ENCODE peak calls at places on chromosomes 3 and 15, in ten cellular contexts. Y is HEK293T; C is T47D; O is stimulated activated CD8-positive, alpha-beta memory T cell treated with anti-CD3 and anti-CD28 coated beads, Interleukin-12 subunit alpha, Interleukin-12 subunit beta, amount 100 ng/mL, for 4 hours; Z is NCI-H446; X is caudate nucleus; S is ACHN; T is RWPE1; V is stimulated activated CD4-positive, alpha-beta T cell treated with anti-CD3 and anti-CD28 coated beads, Interleukin-1b, Interleukin-23, amount 100 ng/mL, for 24 hours; A is progenitor cell of endocrine pancreas. D is an unnamed sample.

GRCh38 chr3:15066467-15066866 is 1.4 kb upstream of the MRPS25 start:
- DNase-seq in S (no peak), A (no peak), V (no peak), Z (no peak), Y (no peak), O (no peak), X (no peak), T (no peak), C (no peak), D (no peak)

GRCh38 chr3:185896565-185896964 is 41.2 kb downstream of the TRA2B start:
- DNase-seq in S (no peak), T (no peak), Z (no peak), A (no peak), C (no peak), Y (no peak), V (no peak), X (no peak), O (no peak), D (no peak)

GRCh38 chr15:69540622-69541021 is 88.0 kb downstream of the RPLP1 start:
- DNase-seq in C (no peak), T (no peak), X (peak), V (no peak), Y (no peak), Z (no peak), O (no peak), S (no peak), A (no peak), D (no peak)

GRCh38 chr15:69484837-69485236 is 32.2 kb downstream of the RPLP1 start:
- DNase-seq in Y (no peak), X (no peak), C (no peak), Z (no peak), V (no peak), O (no peak), T (peak), S (no peak), A (no peak), D (no peak)

GRCh38 chr15:40249477-40250303 is 10.8 kb downstream of the PAK6 start:
- DNase-seq in Y (no peak), A (no peak), X (no peak), T (no peak), Z (no peak), V (no peak), C (peak), O (no peak), S (no peak), D (no peak)

GRCh38 chr3:71130516-71131384 is 452.8 kb downstream of the FOXP1 start:
- DNase-seq in Y (peak), S (peak), A (no peak), V (peak), C (peak), T (peak), Z (no peak), X (no peak), O (peak), D (no peak)

GRCh38 chr3:140499114-140499757 is 178.6 kb upstream of the TRIM42 start:
- DNase-seq in C (peak), O (no peak), X (no peak), V (no peak), A (no peak), Y (no peak), Z (peak), T (peak), S (peak), D (no peak)

GRCh38 chr3:46709721-46710120 is 7.9 kb downstream of the PRSS50 start:
- DNase-seq in Y (no peak), S (no peak), T (no peak), Z (no peak), O (no peak), X (no peak), V (no peak), A (no peak), C (no peak), D (no peak)

GRCh38 chr3:156811092-156811862 is 14.9 kb upstream of the LEKR1 start:
- DNase-seq in V (no peak), Y (no peak), Z (no peak), S (no peak), O (no peak), X (no peak), T (peak), C (no peak), A (no peak), D (no peak)

GRCh38 chr15:32642667-32643425 is 1.3 kb downstream of the SCG5 start:
- DNase-seq in T (no peak), O (no peak), Y (no peak), S (no peak), C (no peak), V (no peak), Z (no peak), X (no peak), A (no peak), D (no peak)

GRCh38 chr15:78695849-78696248 is 54.8 kb upstream of the CHRNB4 start:
- DNase-seq in Z (no peak), S (no peak), V (no peak), A (no peak), C (no peak), O (no peak), T (no peak), Y (no peak), X (no peak), D (no peak)

GRCh38 chr3:29695201-29695904 is 414.5 kb downstream of the RBMS3 start:
- DNase-seq in A (no peak), S (peak), Z (no peak), O (no peak), X (no peak), Y (no peak), C (no peak), V (no peak), T (peak), D (no peak)

GRCh38 chr3:74605437-74605836 is 9.0 kb downstream of the CNTN3 start:
- DNase-seq in Y (no peak), Z (no peak), X (no peak), T (no peak), C (no peak), O (no peak), S (no peak), V (no peak), A (no peak), D (no peak)

GRCh38 chr15:54580643-54581042 is 602.4 kb downstream of the UNC13C start:
- DNase-seq in S (no peak), X (no peak), O (no peak), T (peak), Z (no peak), C (no peak), Y (no peak), V (no peak), A (no peak), D (no peak)

GRCh38 chr3:88632226-88632625 is 475.2 kb upstream of the EPHA3 start:
- DNase-seq in X (no peak), Y (no peak), O (no peak), C (no peak), S (no peak), T (no peak), V (no peak), Z (no peak), A (no peak), D (no peak)

GRCh38 chr3:193955719-193956118 is 180.2 kb upstream of the HES1 start:
- DNase-seq in Z (no peak), O (no peak), Y (no peak), C (no peak), V (no peak), X (no peak), S (no peak), A (no peak), T (no peak), D (no peak)

GRCh38 chr3:134374791-134375541 is 719 bp upstream of the AMOTL2 start:
- DNase-seq in C (no peak), X (no peak), A (no peak), Z (no peak), Y (no peak), O (no peak), S (peak), V (no peak), T (peak), D (peak)

GRCh38 chr3:106765342-106765741 is 611.9 kb upstream of the CCDC54 start:
- DNase-seq in T (peak), O (no peak), C (no peak), X (peak), A (no peak), Y (no peak), S (no peak), V (no peak), Z (no peak), D (no peak)

GRCh38 chr3:47266709-47267489 is 15.7 kb downstream of the KIF9 start:
- DNase-seq in C (no peak), Y (no peak), Z (no peak), T (peak), A (no peak), O (peak), S (peak), X (peak), V (peak), D (peak)

GRCh38 chr15:25783607-25784131 is 79.5 kb downstream of the ATP10A start:
- DNase-seq in Z (no peak), V (peak), S (peak), C (no peak), O (peak), T (no peak), Y (peak), X (no peak), A (no peak), D (no peak)

GRCh38 chr3:128935922-128936321 is 56.5 kb downstream of the ACAD9 start:
- DNase-seq in S (no peak), C (no peak), V (no peak), A (no peak), Y (no peak), T (no peak), X (no peak), Z (no peak), O (no peak), D (no peak)

GRCh38 chr3:29346828-29347227 is 66.0 kb downstream of the RBMS3 start:
- DNase-seq in Z (no peak), X (no peak), T (no peak), V (no peak), A (no peak), S (peak), C (no peak), Y (no peak), O (no peak), D (no peak)

GRCh38 chr3:158105710-158106438 is at the start of gene SHOX2:
- DNase-seq in O (no peak), Z (no peak), V (no peak), C (no peak), Y (peak), X (no peak), A (no peak), T (no peak), S (peak), D (peak)

GRCh38 chr3:51691949-51692348 is 14.9 kb upstream of the GRM2 start:
- DNase-seq in Z (no peak), C (no peak), A (no peak), S (no peak), O (no peak), T (no peak), Y (no peak), X (no peak), V (no peak), D (no peak)

GRCh38 chr3:37731895-37732294 is 129.8 kb upstream of the CTDSPL start:
- DNase-seq in A (no peak), C (no peak), Y (no peak), Z (no peak), S (no peak), V (no peak), O (no peak), T (no peak), X (no peak), D (peak)

GRCh38 chr3:127697531-127698240 is 24.9 kb downstream of the ABTB1 start:
- DNase-seq in Z (peak), T (peak), Y (peak), S (peak), V (no peak), O (no peak), C (peak), A (no peak), X (peak), D (peak)

GRCh38 chr3:158727499-158728377 is 4.5 kb downstream of the RARRES1 start:
- DNase-seq in Z (peak), S (peak), V (peak), A (peak), X (no peak), O (no peak), Y (peak), T (peak), C (peak), D (no peak)

GRCh38 chr3:11173828-11174465 is 19.7 kb downstream of the HRH1 start:
- DNase-seq in A (no peak), C (no peak), V (no peak), Y (no peak), T (no peak), O (no peak), X (no peak), S (no peak), Z (no peak), D (no peak)

GRCh38 chr3:154972951-154973350 is 107.2 kb upstream of the MME start:
- DNase-seq in A (no peak), V (no peak), T (no peak), Y (no peak), C (no peak), X (no peak), S (no peak), O (no peak), Z (no peak), D (no peak)